ENCODE peak calls at places on chromosomes 11 and 22, in nine cellular contexts. T is esophagus squamous epithelium, I is stomach, N is epithelial cell of esophagus, F is lower lobe of right lung, V is HCT116, U is MM.1S, G is ascending aorta, M is choroid plexus epithelial cell. Z is an unnamed sample.
A peak's percentile ranks its signal among the peaks of the same experiment; 100 is the strongest.

GRCh38 chr11:2904153-2905052 is 18.8 kb upstream of the CDKN1C start:
- DNase-seq in T (no peak), I (peak; percentile 72), N (no peak), F (no peak), V (no peak), U (no peak), G (no peak), M (no peak), Z (no peak)

GRCh38 chr22:39230261-39231196 is 14.3 kb downstream of the PDGFB start:
- DNase-seq in T (no peak), I (no peak), N (no peak), F (no peak), V (no peak), U (no peak), G (no peak), M (no peak), Z (no peak)

GRCh38 chr11:111419641-111420327 is 40.7 kb upstream of the POU2AF1 start:
- DNase-seq in T (no peak), I (peak; percentile 80), N (no peak), F (no peak), V (no peak), U (no peak), G (no peak), M (no peak), Z (no peak)

GRCh38 chr22:28051091-28051786 is 132.2 kb upstream of the PITPNB start:
- DNase-seq in T (no peak), I (no peak), N (no peak), F (no peak), V (no peak), U (no peak), G (no peak), M (no peak), Z (no peak)

GRCh38 chr11:44539971-44540370 is 25.5 kb upstream of the CD82 start:
- DNase-seq in T (no peak), I (no peak), N (no peak), F (no peak), V (no peak), U (no peak), G (no peak), M (no peak), Z (no peak)

GRCh38 chr11:92826136-92826535 is 143.3 kb upstream of the MTNR1B start:
- DNase-seq in T (no peak), I (no peak), N (peak; percentile 83), F (no peak), V (no peak), U (no peak), G (no peak), M (peak; percentile 14), Z (no peak)

GRCh38 chr11:131025020-131025419 is 108.7 kb upstream of the SNX19 start:
- DNase-seq in T (no peak), I (no peak), N (peak; percentile 70), F (no peak), V (no peak), U (no peak), G (no peak), M (peak; percentile 80), Z (peak; percentile 15)

GRCh38 chr11:8192016-8192895 is 23.4 kb upstream of the RIC3 start:
- DNase-seq in T (no peak), I (peak; percentile 74), N (peak; percentile 75), F (peak; percentile 61), V (peak; percentile 41), U (peak; percentile 47), G (no peak), M (peak; percentile 85), Z (peak; percentile 36)

GRCh38 chr11:41660585-41660984 is 201.1 kb upstream of the LRRC4C start:
- DNase-seq in T (no peak), I (no peak), N (no peak), F (no peak), V (no peak), U (no peak), G (no peak), M (no peak), Z (no peak)

GRCh38 chr11:73317803-73318202 is 9.7 kb downstream of the ARHGEF17 start:
- DNase-seq in T (no peak), I (no peak), N (no peak), F (no peak), V (no peak), U (no peak), G (no peak), M (peak; percentile 33), Z (no peak)

GRCh38 chr11:113906515-113906914 is 1.9 kb downstream of the HTR3B start:
- DNase-seq in T (no peak), I (peak; percentile 28), N (no peak), F (no peak), V (no peak), U (no peak), G (no peak), M (no peak), Z (no peak)

GRCh38 chr11:96391698-96392307 is 2.0 kb downstream of the JRKL start:
- DNase-seq in T (no peak), I (no peak), N (peak; percentile 23), F (no peak), V (no peak), U (no peak), G (no peak), M (peak; percentile 35), Z (no peak)

GRCh38 chr11:47186937-47187681 is 875 bp upstream of the PACSIN3 start:
- DNase-seq in T (no peak), I (peak; percentile 59), N (peak; percentile 63), F (peak; percentile 67), V (no peak), U (peak; percentile 65), G (peak; percentile 38), M (peak; percentile 47), Z (no peak)

GRCh38 chr11:72621008-72621610 is 53.1 kb downstream of the PDE2A start:
- DNase-seq in T (no peak), I (no peak), N (no peak), F (no peak), V (no peak), U (no peak), G (no peak), M (no peak), Z (no peak)

GRCh38 chr11:18700375-18700774 is 1.8 kb downstream of the TMEM86A start:
- DNase-seq in T (no peak), I (no peak), N (peak; percentile 34), F (no peak), V (no peak), U (no peak), G (no peak), M (peak; percentile 69), Z (no peak)

GRCh38 chr11:75652936-75653335 is 15.9 kb downstream of the MAP6 start:
- DNase-seq in T (no peak), I (no peak), N (no peak), F (no peak), V (no peak), U (no peak), G (no peak), M (no peak), Z (no peak)
- TF ChIP-seq CTCF in T (no peak), I (no peak), N (no peak), F (no peak), V (no peak), U (no peak), G (no peak), M (no peak), Z (no peak)

DNA sequence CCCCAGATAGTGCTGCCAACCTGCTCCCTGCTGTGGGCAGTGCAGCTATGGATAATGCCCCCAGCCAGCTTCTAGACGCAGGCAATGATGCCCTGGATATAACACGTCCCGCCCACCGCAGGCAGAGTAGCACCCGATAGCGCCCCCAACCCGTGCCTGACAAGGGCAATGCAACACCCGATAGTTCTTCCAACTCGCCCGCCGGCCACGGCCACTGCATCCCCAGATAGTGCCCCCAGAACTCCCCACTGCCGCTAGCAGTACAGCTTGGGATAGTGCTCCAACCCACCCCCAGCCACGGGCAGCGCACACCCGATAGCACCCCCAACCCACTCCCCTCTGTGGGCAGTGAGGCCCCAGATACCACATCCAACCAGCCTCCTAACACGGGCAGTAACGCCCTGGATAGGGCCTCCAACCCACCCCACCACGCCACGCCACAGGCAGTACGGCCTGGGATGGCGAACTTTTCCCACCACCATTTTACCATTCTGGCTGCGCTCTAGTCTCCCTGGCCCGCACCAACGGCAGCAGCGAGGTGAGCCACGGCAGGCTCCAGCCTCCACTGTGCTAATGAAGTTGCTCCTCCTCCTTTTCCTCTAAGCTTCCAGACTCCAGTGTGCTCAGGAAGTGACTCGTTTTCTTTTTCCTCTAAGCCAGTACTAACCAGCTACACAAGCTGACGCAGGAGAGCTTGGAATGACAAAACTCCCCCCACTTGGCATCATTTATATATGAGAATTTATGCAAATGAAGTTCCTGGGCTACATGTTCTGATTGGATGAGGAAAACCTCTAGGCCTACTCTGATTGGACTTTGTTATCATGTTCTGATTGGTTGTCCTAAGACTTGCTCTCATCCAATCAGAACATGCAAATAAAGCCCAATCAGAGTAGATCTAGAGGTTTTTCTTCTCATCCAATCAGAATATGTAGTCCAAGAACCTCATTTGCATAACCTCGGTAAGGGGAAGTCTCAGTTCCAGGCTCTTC is 3.0 kb upstream of the RFPL3 start:
- DNase-seq in T (no peak), I (no peak), N (peak; percentile 41), F (no peak), V (peak; percentile 49), U (no peak), G (no peak), M (peak; percentile 29), Z (peak; percentile 27)
- H3K4me3 ChIP-seq in T (peak overlapping the region; percentile 30), I (no peak overlapping the region), N (no peak overlapping the region), F (peak overlapping the region; percentile 45), V (peak overlapping the region; percentile 9), U (no peak overlapping the region), G (no peak overlapping the region), M (no peak overlapping the region), Z (no peak overlapping the region)

GRCh38 chr11:70603756-70604211 is 205.5 kb downstream of the CTTN start:
- DNase-seq in T (no peak), I (no peak), N (peak; percentile 48), F (peak; percentile 58), V (no peak), U (no peak), G (no peak), M (no peak), Z (no peak)
- TF ChIP-seq CTCF in T (no peak), I (no peak), N (no peak), F (no peak), V (no peak), U (no peak), G (no peak), M (no peak), Z (no peak)

GRCh38 chr11:128478305-128478704 is 109.1 kb downstream of the ETS1 start:
- DNase-seq in T (no peak), I (no peak), N (no peak), F (no peak), V (no peak), U (no peak), G (no peak), M (no peak), Z (no peak)

GRCh38 chr11:128477811-128478210 is 109.5 kb downstream of the ETS1 start:
- DNase-seq in T (no peak), I (no peak), N (no peak), F (no peak), V (no peak), U (no peak), G (no peak), M (no peak), Z (no peak)

GRCh38 chr11:128474036-128474874 is 113.1 kb downstream of the ETS1 start:
- DNase-seq in T (no peak), I (no peak), N (no peak), F (no peak), V (no peak), U (no peak), G (no peak), M (no peak), Z (no peak)

GRCh38 chr11:128476729-128477128 is 110.6 kb downstream of the ETS1 start:
- DNase-seq in T (no peak), I (no peak), N (no peak), F (no peak), V (no peak), U (no peak), G (no peak), M (peak; percentile 94), Z (no peak)

GRCh38 chr11:128476031-128476430 is 111.3 kb downstream of the ETS1 start:
- DNase-seq in T (no peak), I (no peak), N (no peak), F (no peak), V (no peak), U (no peak), G (no peak), M (no peak), Z (no peak)
- H3K4me3 ChIP-seq in T (no peak overlapping the region), I (no peak overlapping the region), N (no peak overlapping the region), F (no peak overlapping the region), V (no peak overlapping the region), U (no peak overlapping the region), G (no peak overlapping the region), M (no peak overlapping the region), Z (no peak overlapping the region)